ENCODE peak calls at places on chromosomes 5 and 9, in six cellular contexts. S is activated CD4-positive, alpha-beta T cell treated with anti-CD3 and anti-CD28 coated beads, Interleukin-2, amount 50 U/mL, for 1 hour; N is endothelial cell; M is effector CD8-positive, alpha-beta T cell; X is CD8-positive, alpha-beta T cell; C is AG04450. H is an unnamed sample.

GRCh38 chr9:6838158-6838557 is 80.4 kb downstream of the KDM4C start:
- DNase-seq in S (no peak), N (no peak), M (no peak), X (no peak), C (no peak), H (no peak)

GRCh38 chr5:143673676-143674468 is 138.1 kb upstream of the HMHB1 start:
- DNase-seq in S (no peak), N (no peak), M (no peak), X (no peak), C (no peak), H (no peak)

GRCh38 chr9:134066923-134067851 is 639 bp downstream of the BRD3 start:
- DNase-seq in S (peak; percentile 42), N (peak; percentile 44), M (peak; percentile 37), X (peak; percentile 30), C (no peak), H (peak; percentile 58)

GRCh38 chr5:142385194-142385593 is 60.4 kb upstream of the SPRY4 start:
- DNase-seq in S (no peak), N (no peak), M (no peak), X (no peak), C (peak; percentile 23), H (no peak)

GRCh38 chr9:38171926-38172325 is 102.9 kb upstream of the SHB start:
- DNase-seq in S (no peak), N (no peak), M (no peak), X (no peak), C (no peak), H (no peak)

GRCh38 chr5:113340537-113340936 is 94.3 kb downstream of the TSSK1B start:
- DNase-seq in S (no peak), N (no peak), M (no peak), X (no peak), C (no peak), H (no peak)

GRCh38 chr9:114278881-114279570 is 43.9 kb upstream of the ORM1 start:
- DNase-seq in S (no peak), N (no peak), M (no peak), X (no peak), C (no peak), H (peak; percentile 4)

GRCh38 chr9:108521063-108521462 is 334.7 kb downstream of the ACTL7B start:
- DNase-seq in S (no peak), N (no peak), M (no peak), X (no peak), C (peak; percentile 29), H (no peak)

GRCh38 chr9:33468797-33469621 is 4.7 kb downstream of the NOL6 start:
- DNase-seq in S (no peak), N (no peak), M (no peak), X (no peak), C (no peak), H (peak; percentile 22)

GRCh38 chr9:32782476-32783167 is 718 bp upstream of the TMEM215 start:
- DNase-seq in S (no peak), N (peak; percentile 29), M (no peak), X (no peak), C (no peak), H (no peak)

GRCh38 chr5:88940712-88941111 is 57.7 kb upstream of the MEF2C start:
- DNase-seq in S (no peak), N (no peak), M (no peak), X (no peak), C (no peak), H (no peak)

GRCh38 chr5:170338933-170339779 is 41.6 kb upstream of the LCP2 start:
- DNase-seq in S (peak; percentile 60), N (no peak), M (peak; percentile 35), X (peak; percentile 55), C (no peak), H (peak; percentile 70)

GRCh38 chr9:17967731-17968130 is 388.9 kb downstream of the SH3GL2 start:
- DNase-seq in S (no peak), N (no peak), M (no peak), X (no peak), C (no peak), H (no peak)

GRCh38 chr5:14305045-14305444 is 161.9 kb downstream of the TRIO start:
- DNase-seq in S (no peak), N (no peak), M (no peak), X (no peak), C (peak; percentile 63), H (no peak)

GRCh38 chr9:18438300-18438925 is 35.5 kb upstream of the ADAMTSL1 start:
- DNase-seq in S (no peak), N (peak; percentile 22), M (no peak), X (no peak), C (no peak), H (no peak)

GRCh38 chr5:113115061-113115460 is 138.5 kb downstream of the DCP2 start:
- DNase-seq in S (no peak), N (no peak), M (no peak), X (no peak), C (no peak), H (no peak)

GRCh38 chr5:100840364-100840763 is 62.7 kb downstream of the ST8SIA4 start:
- DNase-seq in S (no peak), N (no peak), M (no peak), X (no peak), C (no peak), H (no peak)

GRCh38 chr5:11851965-11852745 is 52.1 kb downstream of the CTNND2 start:
- DNase-seq in S (no peak), N (no peak), M (no peak), X (no peak), C (no peak), H (no peak)

GRCh38 chr5:28473531-28474107 is 1435.2 kb upstream of the CDH9 start:
- DNase-seq in S (no peak), N (no peak), M (no peak), X (no peak), C (no peak), H (no peak)

GRCh38 chr9:19481971-19482404 is 73.2 kb downstream of the ACER2 start:
- DNase-seq in S (no peak), N (no peak), M (no peak), X (no peak), C (no peak), H (no peak)

GRCh38 chr9:91832322-91832721 is 117.7 kb downstream of the ROR2 start:
- DNase-seq in S (no peak), N (no peak), M (no peak), X (no peak), C (no peak), H (no peak)

GRCh38 chr9:79708541-79708940 is 136.8 kb downstream of the TLE4 start:
- DNase-seq in S (no peak), N (no peak), M (no peak), X (no peak), C (no peak), H (no peak)

GRCh38 chr5:154356256-154356655 is 89.5 kb upstream of the SAP30L start:
- DNase-seq in S (no peak), N (no peak), M (no peak), X (no peak), C (no peak), H (no peak)